ENCODE peak calls at places on chromosomes 1 and 21, in nine cellular contexts. One of them, this sample, is unnamed.
A peak's percentile ranks its signal among the peaks of the same experiment; 100 is the strongest.

GRCh38 chr1:68149907-68150306 is 82.4 kb downstream of the WLS start:
- DNase-seq in ovary: no peak
- DNase-seq in colonic mucosa: no peak
- DNase-seq in DND-41: no peak
- DNase-seq in mucosa of descending colon: no peak
- DNase-seq in thoracic aorta: no peak
- DNase-seq in heart right ventricle: no peak
- DNase-seq in tibial nerve: no peak
- DNase-seq in hepatocyte: no peak
- DNase-seq in this sample: no peak

GRCh38 chr1:108663074-108663473 is 2.2 kb upstream of the HENMT1 start:
- DNase-seq in ovary: no peak
- DNase-seq in colonic mucosa: no peak
- DNase-seq in DND-41: no peak
- DNase-seq in mucosa of descending colon: no peak
- DNase-seq in thoracic aorta: no peak
- DNase-seq in heart right ventricle: no peak
- DNase-seq in tibial nerve: no peak
- DNase-seq in hepatocyte: no peak
- DNase-seq in this sample: no peak

GRCh38 chr1:168683871-168684270 is 45.1 kb downstream of the DPT start:
- DNase-seq in ovary: no peak
- DNase-seq in colonic mucosa: no peak
- DNase-seq in DND-41: no peak
- DNase-seq in mucosa of descending colon: no peak
- DNase-seq in thoracic aorta: no peak
- DNase-seq in heart right ventricle: no peak
- DNase-seq in tibial nerve: no peak
- DNase-seq in hepatocyte: no peak
- DNase-seq in this sample: no peak

GRCh38 chr1:199955235-199955634 is 72.3 kb upstream of the NR5A2 start:
- DNase-seq in ovary: no peak
- DNase-seq in colonic mucosa: no peak
- DNase-seq in DND-41: no peak
- DNase-seq in mucosa of descending colon: no peak
- DNase-seq in thoracic aorta: no peak
- DNase-seq in heart right ventricle: no peak
- DNase-seq in tibial nerve: no peak
- DNase-seq in hepatocyte: no peak
- DNase-seq in this sample: no peak

GRCh38 chr21:42350899-42351543 is at the start of gene TFF2:
- DNase-seq in ovary: no peak
- DNase-seq in colonic mucosa: no peak
- DNase-seq in DND-41: no peak
- DNase-seq in mucosa of descending colon: peak; percentile 27
- DNase-seq in thoracic aorta: no peak
- DNase-seq in heart right ventricle: no peak
- DNase-seq in tibial nerve: no peak
- DNase-seq in hepatocyte: no peak
- DNase-seq in this sample: no peak

GRCh38 chr1:12314328-12314903 is 84.6 kb downstream of the VPS13D start:
- DNase-seq in ovary: no peak
- DNase-seq in colonic mucosa: no peak
- DNase-seq in DND-41: no peak
- DNase-seq in mucosa of descending colon: no peak
- DNase-seq in thoracic aorta: no peak
- DNase-seq in heart right ventricle: no peak
- DNase-seq in tibial nerve: no peak
- DNase-seq in hepatocyte: no peak
- DNase-seq in this sample: no peak

GRCh38 chr1:14970115-14970798 is 183.3 kb upstream of the TMEM51 start:
- DNase-seq in ovary: peak; percentile 75
- DNase-seq in colonic mucosa: peak; percentile 52
- DNase-seq in DND-41: peak; percentile 28
- DNase-seq in mucosa of descending colon: peak; percentile 37
- DNase-seq in thoracic aorta: peak; percentile 90
- DNase-seq in heart right ventricle: no peak
- DNase-seq in tibial nerve: no peak
- DNase-seq in hepatocyte: peak; percentile 77
- DNase-seq in this sample: peak; percentile 55

GRCh38 chr1:20837554-20838192 is 50.6 kb upstream of the HP1BP3 start:
- DNase-seq in ovary: no peak
- DNase-seq in colonic mucosa: no peak
- DNase-seq in DND-41: no peak
- DNase-seq in mucosa of descending colon: no peak
- DNase-seq in thoracic aorta: no peak
- DNase-seq in heart right ventricle: no peak
- DNase-seq in tibial nerve: no peak
- DNase-seq in hepatocyte: no peak
- DNase-seq in this sample: no peak

GRCh38 chr1:29240400-29240837 is 4.1 kb downstream of the PTPRU start:
- DNase-seq in ovary: no peak
- DNase-seq in colonic mucosa: no peak
- DNase-seq in DND-41: peak; percentile 81
- DNase-seq in mucosa of descending colon: no peak
- DNase-seq in thoracic aorta: no peak
- DNase-seq in heart right ventricle: no peak
- DNase-seq in tibial nerve: no peak
- DNase-seq in hepatocyte: no peak
- DNase-seq in this sample: peak; percentile 15

GRCh38 chr1:12178511-12178910 is 11.7 kb downstream of the TNFRSF1B start:
- DNase-seq in ovary: no peak
- DNase-seq in colonic mucosa: no peak
- DNase-seq in DND-41: no peak
- DNase-seq in mucosa of descending colon: no peak
- DNase-seq in thoracic aorta: no peak
- DNase-seq in heart right ventricle: no peak
- DNase-seq in tibial nerve: no peak
- DNase-seq in hepatocyte: no peak
- DNase-seq in this sample: no peak

GRCh38 chr1:235127774-235128452 is 724 bp downstream of the TOMM20 start:
- DNase-seq in ovary: no peak
- DNase-seq in colonic mucosa: no peak
- DNase-seq in DND-41: peak; percentile 24
- DNase-seq in mucosa of descending colon: no peak
- DNase-seq in thoracic aorta: no peak
- DNase-seq in heart right ventricle: no peak
- DNase-seq in tibial nerve: no peak
- DNase-seq in hepatocyte: peak; percentile 35
- DNase-seq in this sample: no peak

GRCh38 chr1:30171956-30172694 is 551.3 kb downstream of the MATN1 start:
- DNase-seq in ovary: no peak
- DNase-seq in colonic mucosa: no peak
- DNase-seq in DND-41: no peak
- DNase-seq in mucosa of descending colon: no peak
- DNase-seq in thoracic aorta: no peak
- DNase-seq in heart right ventricle: no peak
- DNase-seq in tibial nerve: no peak
- DNase-seq in hepatocyte: no peak
- DNase-seq in this sample: no peak

GRCh38 chr1:59063501-59063900 is 233.4 kb upstream of the FGGY start:
- DNase-seq in ovary: no peak
- DNase-seq in colonic mucosa: no peak
- DNase-seq in DND-41: peak; percentile 36
- DNase-seq in mucosa of descending colon: no peak
- DNase-seq in thoracic aorta: no peak
- DNase-seq in heart right ventricle: no peak
- DNase-seq in tibial nerve: no peak
- DNase-seq in hepatocyte: no peak
- DNase-seq in this sample: no peak

GRCh38 chr1:205340674-205341073 is 16.0 kb downstream of the KLHDC8A start:
- DNase-seq in ovary: no peak
- DNase-seq in colonic mucosa: no peak
- DNase-seq in DND-41: no peak
- DNase-seq in mucosa of descending colon: no peak
- DNase-seq in thoracic aorta: no peak
- DNase-seq in heart right ventricle: no peak
- DNase-seq in tibial nerve: no peak
- DNase-seq in hepatocyte: no peak
- DNase-seq in this sample: no peak

GRCh38 chr21:45326169-45326833 is 38.6 kb upstream of the POFUT2 start:
- DNase-seq in ovary: peak; percentile 61
- DNase-seq in colonic mucosa: no peak
- DNase-seq in DND-41: no peak
- DNase-seq in mucosa of descending colon: peak; percentile 23
- DNase-seq in thoracic aorta: no peak
- DNase-seq in heart right ventricle: no peak
- DNase-seq in tibial nerve: no peak
- DNase-seq in hepatocyte: no peak
- DNase-seq in this sample: peak; percentile 21

GRCh38 chr21:45322960-45323461 is 35.3 kb upstream of the POFUT2 start:
- DNase-seq in ovary: peak; percentile 82
- DNase-seq in colonic mucosa: no peak
- DNase-seq in DND-41: no peak
- DNase-seq in mucosa of descending colon: no peak
- DNase-seq in thoracic aorta: peak; percentile 50
- DNase-seq in heart right ventricle: peak; percentile 28
- DNase-seq in tibial nerve: no peak
- DNase-seq in hepatocyte: no peak
- DNase-seq in this sample: peak; percentile 11

GRCh38 chr21:45323487-45324380 is 36.0 kb upstream of the POFUT2 start:
- DNase-seq in ovary: no peak
- DNase-seq in colonic mucosa: no peak
- DNase-seq in DND-41: no peak
- DNase-seq in mucosa of descending colon: peak; percentile 25
- DNase-seq in thoracic aorta: peak; percentile 39
- DNase-seq in heart right ventricle: peak; percentile 13
- DNase-seq in tibial nerve: no peak
- DNase-seq in hepatocyte: no peak
- DNase-seq in this sample: peak; percentile 22

GRCh38 chr21:45325206-45326168 is 37.8 kb upstream of the POFUT2 start:
- DNase-seq in ovary: peak; percentile 36
- DNase-seq in colonic mucosa: no peak
- DNase-seq in DND-41: no peak
- DNase-seq in mucosa of descending colon: peak; percentile 20
- DNase-seq in thoracic aorta: no peak
- DNase-seq in heart right ventricle: no peak
- DNase-seq in tibial nerve: no peak
- DNase-seq in hepatocyte: no peak
- DNase-seq in this sample: peak; percentile 8

GRCh38 chr21:45324430-45325205 is 36.9 kb upstream of the POFUT2 start:
- DNase-seq in ovary: peak; percentile 26
- DNase-seq in colonic mucosa: no peak
- DNase-seq in DND-41: no peak
- DNase-seq in mucosa of descending colon: peak; percentile 16
- DNase-seq in thoracic aorta: no peak
- DNase-seq in heart right ventricle: peak; percentile 36
- DNase-seq in tibial nerve: no peak
- DNase-seq in hepatocyte: no peak
- DNase-seq in this sample: peak; percentile 20
- TF ChIP-seq CTCF in ovary: no peak
- TF ChIP-seq CTCF in colonic mucosa: no peak
- TF ChIP-seq CTCF in DND-41: no peak
- TF ChIP-seq CTCF in mucosa of descending colon: no peak
- TF ChIP-seq CTCF in thoracic aorta: no peak
- TF ChIP-seq CTCF in heart right ventricle: peak; percentile 22
- TF ChIP-seq CTCF in tibial nerve: no peak
- TF ChIP-seq CTCF in hepatocyte: no peak
- TF ChIP-seq CTCF in this sample: no peak

GRCh38 chr1:2885001-2885400 is 83.5 kb upstream of the TTC34 start:
- DNase-seq in ovary: no peak
- DNase-seq in colonic mucosa: no peak
- DNase-seq in DND-41: no peak
- DNase-seq in mucosa of descending colon: no peak
- DNase-seq in thoracic aorta: no peak
- DNase-seq in heart right ventricle: no peak
- DNase-seq in tibial nerve: no peak
- DNase-seq in hepatocyte: no peak
- DNase-seq in this sample: no peak

GRCh38 chr1:2890221-2890850 is 88.8 kb upstream of the TTC34 start:
- DNase-seq in ovary: no peak
- DNase-seq in colonic mucosa: no peak
- DNase-seq in DND-41: no peak
- DNase-seq in mucosa of descending colon: no peak
- DNase-seq in thoracic aorta: no peak
- DNase-seq in heart right ventricle: no peak
- DNase-seq in tibial nerve: no peak
- DNase-seq in hepatocyte: no peak
- DNase-seq in this sample: no peak

GRCh38 chr1:2882968-2883696 is 81.6 kb upstream of the TTC34 start:
- DNase-seq in ovary: no peak
- DNase-seq in colonic mucosa: no peak
- DNase-seq in DND-41: no peak
- DNase-seq in mucosa of descending colon: no peak
- DNase-seq in thoracic aorta: no peak
- DNase-seq in heart right ventricle: no peak
- DNase-seq in tibial nerve: no peak
- DNase-seq in hepatocyte: no peak
- DNase-seq in this sample: no peak

GRCh38 chr1:2888281-2888845 is 86.9 kb upstream of the TTC34 start:
- DNase-seq in ovary: no peak
- DNase-seq in colonic mucosa: no peak
- DNase-seq in DND-41: no peak
- DNase-seq in mucosa of descending colon: no peak
- DNase-seq in thoracic aorta: no peak
- DNase-seq in heart right ventricle: no peak
- DNase-seq in tibial nerve: no peak
- DNase-seq in hepatocyte: no peak
- DNase-seq in this sample: no peak

GRCh38 chr1:2886631-2887030 is 85.1 kb upstream of the TTC34 start:
- DNase-seq in ovary: no peak
- DNase-seq in colonic mucosa: no peak
- DNase-seq in DND-41: no peak
- DNase-seq in mucosa of descending colon: no peak
- DNase-seq in thoracic aorta: no peak
- DNase-seq in heart right ventricle: no peak
- DNase-seq in tibial nerve: no peak
- DNase-seq in hepatocyte: no peak
- DNase-seq in this sample: no peak
- H3K9me3 ChIP-seq in ovary: no peaks in the 10 kb centered on the region
- H3K9me3 ChIP-seq in colonic mucosa: no peaks in the 10 kb centered on the region
- H3K9me3 ChIP-seq in DND-41: no peaks in the 10 kb centered on the region
- H3K9me3 ChIP-seq in mucosa of descending colon: no peaks in the 10 kb centered on the region
- H3K9me3 ChIP-seq in thoracic aorta: no peaks in the 10 kb centered on the region
- H3K9me3 ChIP-seq in heart right ventricle: no peaks in the 10 kb centered on the region
- H3K9me3 ChIP-seq in tibial nerve: no peaks in the 10 kb centered on the region
- H3K9me3 ChIP-seq in hepatocyte: no peaks in the 10 kb centered on the region
- H3K9me3 ChIP-seq in this sample: no peaks in the 10 kb centered on the region

GRCh38 chr1:19070891-19071621 is 114.6 kb upstream of the IFFO2 start:
- DNase-seq in ovary: no peak
- DNase-seq in colonic mucosa: no peak
- DNase-seq in DND-41: no peak
- DNase-seq in mucosa of descending colon: no peak
- DNase-seq in thoracic aorta: no peak
- DNase-seq in heart right ventricle: no peak
- DNase-seq in tibial nerve: no peak
- DNase-seq in hepatocyte: no peak
- DNase-seq in this sample: no peak
- H3K4me1 ChIP-seq in ovary: no peaks in the 10 kb centered on the region
- H3K4me1 ChIP-seq in colonic mucosa: peaks cover 34% of the 10 kb centered on the region
- H3K4me1 ChIP-seq in DND-41: no peaks in the 10 kb centered on the region
- H3K4me1 ChIP-seq in mucosa of descending colon: peaks cover 58% of the 10 kb centered on the region
- H3K4me1 ChIP-seq in thoracic aorta: peaks cover 10% of the 10 kb centered on the region
- H3K4me1 ChIP-seq in heart right ventricle: peaks cover 47% of the 10 kb centered on the region
- H3K4me1 ChIP-seq in tibial nerve: peaks cover 13% of the 10 kb centered on the region
- H3K4me1 ChIP-seq in hepatocyte: no peaks in the 10 kb centered on the region
- H3K4me1 ChIP-seq in this sample: no peaks in the 10 kb centered on the region

GRCh38 chr1:44170281-44170823 is 28.9 kb upstream of the KLF18 start:
- DNase-seq in ovary: no peak
- DNase-seq in colonic mucosa: no peak
- DNase-seq in DND-41: no peak
- DNase-seq in mucosa of descending colon: no peak
- DNase-seq in thoracic aorta: no peak
- DNase-seq in heart right ventricle: no peak
- DNase-seq in tibial nerve: no peak
- DNase-seq in hepatocyte: no peak
- DNase-seq in this sample: no peak

GRCh38 chr1:44168520-44169098 is 27.2 kb upstream of the KLF18 start:
- DNase-seq in ovary: no peak
- DNase-seq in colonic mucosa: no peak
- DNase-seq in DND-41: peak; percentile 8
- DNase-seq in mucosa of descending colon: no peak
- DNase-seq in thoracic aorta: no peak
- DNase-seq in heart right ventricle: no peak
- DNase-seq in tibial nerve: no peak
- DNase-seq in hepatocyte: no peak
- DNase-seq in this sample: no peak
- TF ChIP-seq CTCF in ovary: no peak
- TF ChIP-seq CTCF in colonic mucosa: no peak
- TF ChIP-seq CTCF in DND-41: peak; percentile 29
- TF ChIP-seq CTCF in mucosa of descending colon: no peak
- TF ChIP-seq CTCF in thoracic aorta: no peak
- TF ChIP-seq CTCF in heart right ventricle: no peak
- TF ChIP-seq CTCF in tibial nerve: no peak
- TF ChIP-seq CTCF in hepatocyte: no peak
- TF ChIP-seq CTCF in this sample: no peak

This sample was measured in BE2C.